ENCODE peak calls at places on chromosomes 6 and 20, in ten cellular contexts. C is heart left ventricle, I is suprapubic skin, J is stomach, S is testis, D is adrenal gland, W is gastrocnemius medialis, U is body of pancreas, N is GM12878, Q is sigmoid colon. A is an unnamed sample.

GRCh38 chr6:72363844-72364740 is 257.8 kb upstream of the KCNQ5 start:
- DNase-seq in I (no peak), C (no peak), Q (no peak), W (no peak), S (no peak), D (no peak), U (peak; percentile 12), J (no peak), N (no peak), A (no peak)

GRCh38 chr6:144055121-144055931 is 40.0 kb downstream of the SF3B5 start:
- DNase-seq in J (no peak), S (no peak), I (no peak), Q (no peak), D (no peak), N (no peak), C (no peak), U (no peak), W (no peak), A (no peak)

GRCh38 chr20:15220778-15221565 is 883.6 kb upstream of the FLRT3 start:
- DNase-seq in J (no peak), W (no peak), I (no peak), Q (no peak), S (no peak), N (no peak), D (no peak), C (no peak), U (no peak), A (no peak)

GRCh38 chr6:136726837-136727557 is 65.3 kb downstream of the MAP3K5 start:
- DNase-seq in W (no peak), S (no peak), I (no peak), Q (no peak), J (no peak), N (no peak), D (no peak), U (no peak), C (no peak), A (no peak)

GRCh38 chr20:53917145-53918009 is 153.0 kb downstream of the BCAS1 start:
- DNase-seq in S (peak; percentile 64), N (peak; percentile 93), D (peak; percentile 56), C (peak; percentile 57), Q (peak; percentile 77), W (peak; percentile 52), J (peak; percentile 44), I (peak; percentile 89), U (peak; percentile 67), A (peak; percentile 59)

GRCh38 chr6:4371207-4371921 is 236.0 kb upstream of the ECI2 start:
- DNase-seq in W (peak; percentile 88), D (peak; percentile 95), C (peak; percentile 85), U (no peak), Q (no peak), J (peak; percentile 57), N (no peak), I (no peak), S (peak; percentile 94), A (no peak)

GRCh38 chr6:18034798-18035202 is 47.4 kb upstream of the KIF13A start:
- DNase-seq in C (no peak), I (no peak), J (no peak), N (no peak), W (no peak), S (no peak), Q (no peak), D (no peak), U (no peak), A (peak; percentile 54)

GRCh38 chr6:154595997-154596396 is 85.5 kb upstream of the CNKSR3 start:
- DNase-seq in J (no peak), S (no peak), I (no peak), U (no peak), Q (no peak), N (no peak), D (no peak), C (no peak), W (no peak), A (no peak)

GRCh38 chr6:136769759-136770158 is 22.5 kb downstream of the MAP3K5 start:
- DNase-seq in I (no peak), W (no peak), Q (no peak), N (no peak), U (no peak), D (no peak), S (no peak), C (no peak), J (no peak), A (no peak)

GRCh38 chr6:41187924-41188886 is 12.7 kb downstream of the TREML2 start:
- DNase-seq in C (no peak), J (no peak), D (no peak), Q (no peak), U (no peak), N (no peak), S (no peak), W (no peak), I (no peak), A (no peak)

GRCh38 chr6:166005401-166005845 is 162.2 kb downstream of the TBXT start:
- DNase-seq in Q (peak; percentile 89), D (peak; percentile 60), J (no peak), I (no peak), W (no peak), S (peak; percentile 60), U (peak; percentile 53), N (no peak), C (peak; percentile 74), A (no peak)
- TF ChIP-seq POLR2A in Q (no peak), D (peak; percentile 9), J (no peak), I (no peak), W (no peak), S (no peak), U (peak; percentile 27), N (no peak), C (no peak), A (no peak)

DNA sequence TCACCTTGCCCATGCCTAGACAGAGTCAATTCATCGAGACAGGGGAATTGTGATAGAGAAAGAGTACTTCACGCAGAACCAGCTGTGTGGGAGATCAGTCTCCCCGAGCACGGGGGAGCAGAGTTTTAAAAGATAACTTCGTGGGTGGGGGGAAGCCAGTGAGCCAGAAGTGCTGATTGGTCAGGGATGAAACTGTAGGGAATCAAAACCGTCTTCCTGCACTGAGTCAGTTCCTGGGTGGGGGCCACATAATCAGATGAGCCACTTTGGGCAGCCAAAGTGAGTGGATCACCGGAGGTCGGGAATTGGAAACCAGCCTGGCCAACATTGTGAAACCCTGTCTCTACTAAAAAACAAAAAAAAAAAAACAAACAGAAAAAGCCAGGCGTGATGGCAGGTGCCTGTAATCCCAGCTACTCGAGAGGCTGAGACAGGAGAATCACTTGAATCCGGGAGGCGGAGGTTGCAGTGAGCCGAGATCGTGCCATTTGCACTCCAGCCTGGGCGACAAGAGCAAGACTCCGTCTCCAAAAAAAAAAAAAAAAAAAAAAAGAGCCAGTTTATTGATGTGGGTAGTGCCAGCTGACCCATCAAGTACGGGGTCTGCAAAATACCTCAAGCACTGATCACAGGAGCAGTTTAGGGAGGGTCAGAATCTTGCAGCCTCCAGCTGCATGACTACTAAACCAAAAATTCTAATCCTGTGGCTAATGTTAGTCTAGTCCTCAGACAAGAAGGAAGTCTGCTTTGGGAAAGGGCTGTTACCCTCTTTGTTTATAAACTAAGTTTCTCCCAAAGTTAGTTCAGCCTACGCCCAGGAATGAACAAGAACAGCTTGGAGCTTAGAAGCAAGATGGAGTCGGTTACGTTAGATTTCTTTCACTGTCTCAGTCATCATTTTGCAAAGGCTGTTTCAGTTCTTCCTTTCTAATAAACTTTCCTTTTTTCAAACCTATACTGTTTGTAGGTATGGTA is 3.9 kb upstream of the TRIM39 start:
- DNase-seq in I (no peak), S (no peak), J (no peak), D (no peak), N (no peak), C (no peak), W (no peak), Q (no peak), U (no peak), A (no peak)
- H3K27ac ChIP-seq in I (no peak overlapping the region), S (no peak overlapping the region), J (no peak overlapping the region), D (no peak overlapping the region), N (no peak overlapping the region), C (no peak overlapping the region), W (no peak overlapping the region), Q (no peak overlapping the region), U (no peak overlapping the region), A (no peak overlapping the region)

GRCh38 chr20:57398231-57398821 is 7.1 kb downstream of the RBM38 start:
- DNase-seq in N (peak; percentile 83), Q (peak; percentile 89), S (peak; percentile 56), D (no peak), W (peak; percentile 92), J (peak; percentile 80), U (peak; percentile 60), C (peak; percentile 73), I (no peak), A (peak; percentile 88)
- H3K4me1 ChIP-seq in N (peaks cover 69% of the 10 kb centered on the region), Q (peaks cover 100% of the 10 kb centered on the region), S (peaks cover 70% of the 10 kb centered on the region), D (peaks cover 15% of the 10 kb centered on the region), W (peaks cover 79% of the 10 kb centered on the region), J (peaks cover 70% of the 10 kb centered on the region), U (peaks cover 12% of the 10 kb centered on the region), C (peaks cover 62% of the 10 kb centered on the region), I (peaks cover 58% of the 10 kb centered on the region), A (peaks cover 52% of the 10 kb centered on the region)

GRCh38 chr20:46210672-46211330 is 92.7 kb downstream of the CD40 start:
- DNase-seq in I (no peak), D (no peak), N (no peak), U (no peak), Q (no peak), S (peak; percentile 22), W (no peak), C (no peak), J (no peak), A (no peak)

GRCh38 chr20:46212876-46213275 is 94.8 kb downstream of the CD40 start:
- DNase-seq in N (no peak), Q (no peak), U (no peak), J (no peak), C (no peak), S (peak; percentile 68), D (no peak), W (no peak), I (no peak), A (no peak)

GRCh38 chr20:46209930-46210671 is 92.0 kb downstream of the CD40 start:
- DNase-seq in I (no peak), J (no peak), Q (no peak), N (no peak), U (no peak), S (peak; percentile 52), D (no peak), W (no peak), C (no peak), A (no peak)

GRCh38 chr20:46212252-46212651 is 94.1 kb downstream of the CD40 start:
- DNase-seq in D (no peak), I (no peak), J (no peak), Q (no peak), U (no peak), W (no peak), S (no peak), C (no peak), N (no peak), A (no peak)

GRCh38 chr20:46211331-46211722 is 93.2 kb downstream of the CD40 start:
- DNase-seq in I (no peak), U (no peak), N (no peak), W (no peak), S (no peak), J (no peak), Q (no peak), D (no peak), C (no peak), A (no peak)
- TF ChIP-seq POLR2A in I (no peak), U (no peak), N (no peak), W (no peak), S (no peak), J (no peak), Q (no peak), D (no peak), C (no peak), A (no peak)

DNA sequence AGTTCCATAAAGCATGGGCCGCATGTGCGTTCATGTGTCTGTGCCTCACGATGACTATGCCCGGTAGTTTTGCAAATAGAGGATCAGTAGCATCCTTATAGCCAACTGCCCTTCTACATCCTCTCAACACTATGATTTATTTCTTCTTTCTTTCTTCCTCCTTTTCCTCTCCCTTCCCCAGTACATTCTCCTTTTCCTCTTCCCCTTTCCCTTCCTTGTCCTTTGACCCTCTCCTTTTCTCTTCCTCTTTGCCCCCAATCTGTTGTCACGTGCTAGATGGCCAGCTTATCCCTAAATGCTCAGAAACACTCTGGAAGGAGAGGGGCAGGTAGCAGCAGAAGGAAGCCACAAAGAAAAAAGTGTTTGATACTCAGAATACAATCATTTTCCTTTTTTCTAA is 20.2 kb upstream of the ADGRF1 start:
- DNase-seq in W (no peak), C (no peak), U (no peak), N (no peak), I (no peak), Q (no peak), S (no peak), J (no peak), D (no peak), A (no peak)
- H3K27ac ChIP-seq in W (no peak overlapping the region), C (peak overlapping the region; percentile 29), U (no peak overlapping the region), N (no peak overlapping the region), I (no peak overlapping the region), Q (peak overlapping the region; percentile 36), S (no peak overlapping the region), J (no peak overlapping the region), D (no peak overlapping the region), A (peak overlapping the region; percentile 65)

A was measured in transverse colon.